ENCODE peak calls at places on chromosomes 2 and 18, in five cellular contexts. H is Caco-2, T is GM20000, M is fibroblast of lung, Q is tibial nerve. Y is an unnamed sample.

GRCh38 chr2:165401285-165401852 is 68.1 kb upstream of the CSRNP3 start:
- DNase-seq in H (no peak), T (peak; percentile 9), M (peak; percentile 73), Q (no peak), Y (no peak)

GRCh38 chr2:153622285-153622684 is 143.7 kb upstream of the RPRM start:
- DNase-seq in H (no peak), T (no peak), M (no peak), Q (no peak), Y (no peak)

GRCh38 chr2:231541605-231542509 is 11.6 kb upstream of the NMUR1 start:
- DNase-seq in H (no peak), T (peak; percentile 8), M (no peak), Q (no peak), Y (no peak)

GRCh38 chr2:68721482-68722071 is 13.0 kb upstream of the ARHGAP25 start:
- DNase-seq in H (no peak), T (no peak), M (no peak), Q (no peak), Y (no peak)

GRCh38 chr18:9135081-9135911 is 1.3 kb upstream of the ANKRD12 start:
- DNase-seq in H (no peak), T (no peak), M (no peak), Q (no peak), Y (no peak)

GRCh38 chr2:151777487-151777886 is 43.2 kb upstream of the NEB start:
- DNase-seq in H (no peak), T (no peak), M (no peak), Q (no peak), Y (no peak)

GRCh38 chr2:219252084-219252483 is 959 bp upstream of the TUBA4B start:
- DNase-seq in H (no peak), T (no peak), M (no peak), Q (no peak), Y (no peak)

GRCh38 chr18:44198296-44199284 is 482.1 kb upstream of the SETBP1 start:
- DNase-seq in H (no peak), T (no peak), M (no peak), Q (no peak), Y (no peak)

GRCh38 chr2:203692039-203692710 is 14.3 kb upstream of the CD28 start:
- DNase-seq in H (no peak), T (no peak), M (no peak), Q (no peak), Y (no peak)

GRCh38 chr2:162243305-162243693 is at the start of gene FAP:
- DNase-seq in H (no peak), T (no peak), M (peak; percentile 93), Q (no peak), Y (no peak)

GRCh38 chr2:150167711-150168110 is 319.8 kb downstream of the RND3 start:
- DNase-seq in H (no peak), T (peak; percentile 26), M (peak; percentile 83), Q (no peak), Y (no peak)

GRCh38 chr2:106177581-106177980 is 16.5 kb downstream of the UXS1 start:
- DNase-seq in H (no peak), T (no peak), M (no peak), Q (no peak), Y (no peak)

GRCh38 chr2:148218326-148219075 is 197.6 kb downstream of the MBD5 start:
- DNase-seq in H (no peak), T (no peak), M (no peak), Q (no peak), Y (no peak)

GRCh38 chr2:241820625-241821384 is 11.8 kb downstream of the NEU4 start:
- DNase-seq in H (no peak), T (no peak), M (no peak), Q (peak; percentile 9), Y (no peak)

GRCh38 chr2:168671932-168672331 is 130.5 kb upstream of the NOSTRIN start:
- DNase-seq in H (no peak), T (no peak), M (peak; percentile 53), Q (no peak), Y (no peak)

GRCh38 chr2:120600786-120601185 is 134.9 kb upstream of the GLI2 start:
- DNase-seq in H (no peak), T (no peak), M (no peak), Q (no peak), Y (no peak)

GRCh38 chr18:9615973-9616559 is 1.7 kb upstream of the PPP4R1 start:
- DNase-seq in H (no peak), T (no peak), M (peak; percentile 55), Q (no peak), Y (no peak)

GRCh38 chr2:95025406-95026319 is at the start of gene MAL:
- DNase-seq in H (no peak), T (peak; percentile 77), M (peak; percentile 7), Q (no peak), Y (no peak)

GRCh38 chr18:79944126-79944731 is 7.2 kb downstream of the SLC66A2 start:
- DNase-seq in H (no peak), T (peak; percentile 44), M (no peak), Q (no peak), Y (no peak)

DNA sequence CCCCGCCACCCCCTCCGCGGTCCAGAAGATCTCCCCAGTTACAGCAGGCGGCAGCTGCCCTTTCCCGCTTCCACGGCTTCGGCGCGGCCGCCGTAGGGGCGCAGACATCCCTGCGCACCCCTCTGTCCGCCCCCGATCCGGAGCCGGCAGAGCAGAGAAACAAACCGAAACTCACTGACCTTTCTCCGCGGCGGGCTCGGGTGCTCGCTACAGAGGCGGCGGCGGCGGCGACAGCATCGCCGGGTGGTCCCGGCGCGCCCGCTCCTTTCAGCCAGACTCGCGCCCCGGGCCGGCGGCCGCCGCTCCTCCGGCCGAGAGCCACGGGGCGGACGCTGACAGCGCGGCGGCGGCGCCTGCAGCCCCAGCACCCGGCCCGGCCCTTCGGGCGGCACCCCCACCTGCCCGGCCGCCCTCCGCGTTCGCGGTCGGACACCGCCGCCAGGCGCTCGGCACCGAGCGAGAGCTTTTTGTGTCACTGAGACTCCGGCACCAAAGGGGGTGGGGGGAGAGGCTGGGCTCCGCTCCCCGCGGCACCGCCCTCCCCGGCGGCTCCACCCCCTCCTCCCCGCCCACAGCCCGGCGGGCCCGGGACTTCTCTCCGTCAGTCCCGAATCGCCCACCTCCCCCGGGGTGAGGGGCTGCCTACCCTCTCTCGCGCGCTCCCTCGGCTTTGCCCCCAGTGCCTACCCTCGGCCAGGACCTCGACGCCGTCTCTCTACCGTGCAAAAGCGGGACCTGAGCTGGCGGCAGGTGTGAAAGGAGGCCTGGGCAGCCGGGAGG is 1.4 kb upstream of the RNF152 start:
- DNase-seq in H (peak; percentile 50), T (peak; percentile 88), M (peak; percentile 62), Q (peak; percentile 64), Y (peak; percentile 72)
- TF ChIP-seq CTCF in H (peak; percentile 10), T (no peak), M (peak; percentile 9), Q (peak; percentile 62), Y (peak; percentile 13)

GRCh38 chr2:216905649-216906048 is 45.8 kb upstream of the TNP1 start:
- DNase-seq in H (no peak), T (no peak), M (no peak), Q (no peak), Y (no peak)
- TF ChIP-seq CTCF in H (peak; percentile 9), T (no peak), M (no peak), Q (no peak), Y (peak; percentile 35)

GRCh38 chr2:140695163-140695562 is 1435.7 kb downstream of the LRP1B start:
- DNase-seq in H (no peak), T (no peak), M (peak; percentile 11), Q (no peak), Y (no peak)
- TF ChIP-seq CTCF in H (no peak), T (no peak), M (no peak), Q (no peak), Y (no peak)

GRCh38 chr2:36918307-36918706 is 48.0 kb downstream of the STRN start:
- DNase-seq in H (no peak), T (no peak), M (no peak), Q (no peak), Y (no peak)
- TF ChIP-seq CTCF in H (peak; percentile 21), T (no peak), M (no peak), Q (no peak), Y (peak; percentile 46)

GRCh38 chr18:3245853-3246635 is 1.6 kb upstream of the MYL12A start:
- DNase-seq in H (peak; percentile 88), T (peak; percentile 78), M (peak; percentile 84), Q (peak; percentile 77), Y (peak; percentile 72)
- TF ChIP-seq CTCF in H (peak; percentile 90), T (peak; percentile 89), M (peak; percentile 93), Q (peak; percentile 96), Y (peak; percentile 95)

GRCh38 chr2:11071939-11072338 is 83.3 kb upstream of the SLC66A3 start:
- DNase-seq in H (no peak), T (no peak), M (no peak), Q (no peak), Y (no peak)

GRCh38 chr2:11072550-11072949 is 82.7 kb upstream of the SLC66A3 start:
- DNase-seq in H (no peak), T (no peak), M (no peak), Q (no peak), Y (no peak)

GRCh38 chr2:11073791-11074190 is 81.5 kb upstream of the SLC66A3 start:
- DNase-seq in H (no peak), T (no peak), M (peak; percentile 40), Q (no peak), Y (no peak)

GRCh38 chr2:11074246-11074820 is 80.9 kb upstream of the SLC66A3 start:
- DNase-seq in H (no peak), T (no peak), M (no peak), Q (no peak), Y (no peak)

GRCh38 chr2:11073251-11073650 is 82.0 kb upstream of the SLC66A3 start:
- DNase-seq in H (no peak), T (no peak), M (no peak), Q (no peak), Y (no peak)
- TF ChIP-seq CTCF in H (peak; percentile 44), T (peak; percentile 57), M (no peak), Q (no peak), Y (peak; percentile 70)